ENCODE peak calls at places on chromosomes 4 and X, in nine cellular contexts. O is suprapubic skin, H is sigmoid colon, G is HepG2, M is K562, E is ovary, F is SK-N-SH, D is transverse colon, Z is tibial nerve. Y is an unnamed sample. For H3K36me3, the result is how much of the 10 kb centered on the place peaks cover.

GRCh38 chrX:39633293-39633692 is 464.5 kb downstream of the BCOR start:
- DNase-seq in O (no peak), H (no peak), G (no peak), M (no peak), E (no peak), F (peak), D (no peak), Z (no peak), Y (no peak)

GRCh38 chr4:108109997-108110416 is 58.7 kb downstream of the LEF1 start:
- DNase-seq in O (no peak), H (no peak), G (no peak), M (no peak), E (no peak), F (no peak), D (no peak), Z (no peak), Y (no peak)

GRCh38 chrX:17470136-17470535 is 95.1 kb downstream of the NHS start:
- DNase-seq in O (no peak), H (no peak), G (no peak), M (no peak), E (no peak), F (no peak), D (no peak), Z (no peak), Y (no peak)

GRCh38 chr4:150931005-150931404 is 84.1 kb downstream of the LRBA start:
- DNase-seq in O (no peak), H (no peak), G (no peak), M (no peak), E (no peak), F (no peak), D (no peak), Z (no peak), Y (no peak)

GRCh38 chr4:151359576-151359975 is 34.2 kb upstream of the SH3D19 start:
- DNase-seq in O (no peak), H (no peak), G (no peak), M (no peak), E (no peak), F (peak), D (peak), Z (no peak), Y (no peak)

GRCh38 chrX:73561791-73562190 is 1.2 kb upstream of the CHIC1 start:
- DNase-seq in O (no peak), H (no peak), G (no peak), M (no peak), E (no peak), F (no peak), D (no peak), Z (no peak), Y (no peak)

GRCh38 chr4:24988776-24989175 is 42.0 kb downstream of the LGI2 start:
- DNase-seq in O (no peak), H (no peak), G (peak), M (peak), E (no peak), F (no peak), D (no peak), Z (no peak), Y (no peak)

GRCh38 chr4:108036252-108036651 is 46.6 kb downstream of the HADH start:
- DNase-seq in O (no peak), H (no peak), G (no peak), M (no peak), E (no peak), F (no peak), D (peak), Z (no peak), Y (no peak)

GRCh38 chrX:110310896-110311295 is 7.0 kb downstream of the AMMECR1 start:
- DNase-seq in O (no peak), H (no peak), G (no peak), M (peak), E (no peak), F (no peak), D (no peak), Z (no peak), Y (no peak)

GRCh38 chr4:157992038-157992706 is 180.7 kb downstream of the GASK1B start:
- DNase-seq in O (no peak), H (no peak), G (peak), M (peak), E (peak), F (peak), D (no peak), Z (no peak), Y (no peak)

GRCh38 chr4:158670975-158671664 is 567 bp downstream of the C4orf46 start:
- DNase-seq in O (no peak), H (peak), G (peak), M (peak), E (peak), F (peak), D (peak), Z (peak), Y (peak)

GRCh38 chr4:16496501-16496900 is 270.2 kb upstream of the TAPT1 start:
- DNase-seq in O (no peak), H (no peak), G (no peak), M (no peak), E (no peak), F (no peak), D (no peak), Z (no peak), Y (no peak)

GRCh38 chrX:106898462-106898861 is 4.7 kb downstream of the RIPPLY1 start:
- DNase-seq in O (no peak), H (no peak), G (peak), M (peak), E (no peak), F (peak), D (no peak), Z (no peak), Y (no peak)

GRCh38 chrX:129825746-129826505 is 17.8 kb downstream of the ZDHHC9 start:
- DNase-seq in O (no peak), H (no peak), G (peak), M (no peak), E (no peak), F (no peak), D (peak), Z (no peak), Y (no peak)

GRCh38 chr4:152460488-152460887 is 75.4 kb downstream of the FBXW7 start:
- DNase-seq in O (no peak), H (no peak), G (peak), M (no peak), E (no peak), F (no peak), D (no peak), Z (no peak), Y (no peak)

GRCh38 chr4:183838987-183839712 is 66.0 kb upstream of the STOX2 start:
- DNase-seq in O (no peak), H (no peak), G (no peak), M (no peak), E (no peak), F (peak), D (no peak), Z (no peak), Y (no peak)

GRCh38 chr4:111031180-111031579 is 408.3 kb upstream of the PITX2 start:
- DNase-seq in O (no peak), H (no peak), G (no peak), M (no peak), E (no peak), F (no peak), D (no peak), Z (no peak), Y (no peak)

GRCh38 chrX:86002076-86002896 is 45.1 kb downstream of the CHM start:
- DNase-seq in O (no peak), H (no peak), G (peak), M (peak), E (no peak), F (no peak), D (peak), Z (no peak), Y (peak)

GRCh38 chr4:136441629-136442282 is 1090.5 kb downstream of the PCDH18 start:
- DNase-seq in O (no peak), H (no peak), G (no peak), M (no peak), E (no peak), F (no peak), D (no peak), Z (no peak), Y (no peak)

GRCh38 chrX:132883358-132883908 is 75.0 kb downstream of the HS6ST2 start:
- DNase-seq in O (no peak), H (no peak), G (no peak), M (no peak), E (no peak), F (no peak), D (no peak), Z (no peak), Y (no peak)

GRCh38 chrX:132876509-132876837 is 82.0 kb downstream of the HS6ST2 start:
- DNase-seq in O (no peak), H (no peak), G (no peak), M (no peak), E (no peak), F (no peak), D (no peak), Z (no peak), Y (no peak)

GRCh38 chrX:132876933-132877332 is 81.5 kb downstream of the HS6ST2 start:
- DNase-seq in O (no peak), H (no peak), G (no peak), M (no peak), E (no peak), F (no peak), D (no peak), Z (no peak), Y (no peak)

GRCh38 chrX:132875705-132876508 is 82.5 kb downstream of the HS6ST2 start:
- DNase-seq in O (no peak), H (no peak), G (no peak), M (no peak), E (no peak), F (no peak), D (no peak), Z (no peak), Y (no peak)

DNA sequence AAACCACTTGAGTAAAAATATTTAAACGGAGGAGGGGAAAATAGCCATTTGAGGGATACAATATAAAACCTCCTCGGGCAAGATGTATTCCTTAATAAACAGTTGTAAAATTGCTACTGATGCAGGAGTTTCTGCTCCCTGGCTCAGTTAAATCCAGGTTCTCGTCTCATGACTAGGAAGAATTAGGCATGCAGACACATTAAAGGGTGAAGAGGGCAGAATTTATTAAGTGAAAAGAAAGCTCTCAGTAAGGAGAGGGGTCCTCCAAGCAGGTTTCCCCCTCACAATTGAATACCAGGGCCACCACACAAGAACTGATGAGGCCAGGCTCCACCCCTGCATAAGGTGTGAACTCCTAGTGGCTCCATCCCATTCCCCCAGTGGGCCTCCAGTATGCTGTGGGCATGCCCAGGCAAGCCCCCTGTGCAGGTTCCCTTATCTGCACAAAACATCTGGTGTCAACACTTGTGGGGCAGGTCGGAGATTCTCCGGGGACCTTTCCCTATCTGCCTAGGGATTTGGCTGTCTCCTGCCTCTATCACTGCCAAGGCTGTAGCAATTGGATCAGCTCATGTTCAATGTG is 80.4 kb downstream of the HS6ST2 start:
- DNase-seq in O (no peak), H (no peak), G (no peak), M (no peak), E (no peak), F (no peak), D (no peak), Z (no peak), Y (no peak)
- TF ChIP-seq EP300 in O (no peak), H (no peak), G (no peak), M (no peak), E (no peak), F (no peak), D (no peak), Z (no peak), Y (no peak)

DNA sequence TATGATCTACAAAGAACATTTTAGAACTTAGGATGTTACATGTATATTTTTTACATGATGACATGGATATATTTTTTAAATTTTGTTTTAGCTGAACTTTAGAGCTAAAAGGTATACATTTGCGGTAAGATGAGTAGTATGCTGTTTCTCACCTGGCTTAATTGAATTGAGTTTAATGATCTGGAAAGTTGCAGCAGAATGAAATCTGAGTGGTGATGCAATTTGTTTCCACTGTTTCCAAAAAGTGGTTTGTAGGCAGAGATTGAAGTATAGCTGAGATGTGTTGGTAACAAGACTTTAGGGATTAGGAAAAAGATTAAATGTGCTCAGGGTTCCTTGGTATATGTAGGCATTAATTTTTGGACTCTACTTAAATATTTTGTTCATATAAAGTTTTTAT is 68.1 kb downstream of the HPF1 start:
- DNase-seq in O (no peak), H (no peak), G (no peak), M (no peak), E (no peak), F (no peak), D (no peak), Z (no peak), Y (no peak)
- H3K36me3 ChIP-seq in O (under half), H (under half), G (under half), M (half or more), E (under half), F (half or more), D (under half), Z (under half), Y (under half)

DNA sequence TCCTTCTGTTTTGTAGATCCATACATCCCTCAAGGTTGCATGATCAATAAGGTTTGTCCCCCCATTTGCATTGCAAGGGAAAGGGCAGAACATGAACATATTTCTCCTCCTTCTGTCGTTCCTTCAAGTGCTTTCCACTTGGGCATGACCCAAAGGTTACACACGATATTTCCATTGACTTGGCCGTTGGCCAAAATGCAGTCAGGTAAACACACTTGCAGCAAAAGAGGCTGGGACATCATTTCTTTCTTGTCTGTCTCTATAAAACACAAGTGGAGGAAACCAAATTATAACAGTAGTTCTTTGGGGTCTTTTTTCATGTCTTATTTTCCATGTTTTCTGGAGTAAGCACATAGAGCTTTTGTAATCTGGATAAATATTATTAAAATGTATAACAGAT is 156.1 kb downstream of the FRAS1 start:
- DNase-seq in O (no peak), H (no peak), G (no peak), M (no peak), E (no peak), F (no peak), D (peak), Z (no peak), Y (peak)
- TF ChIP-seq EP300 in O (no peak), H (no peak), G (no peak), M (no peak), E (no peak), F (no peak), D (no peak), Z (no peak), Y (no peak)

GRCh38 chr4:138538743-138539142 is 296.6 kb upstream of the SLC7A11 start:
- DNase-seq in O (no peak), H (no peak), G (no peak), M (no peak), E (no peak), F (no peak), D (no peak), Z (no peak), Y (no peak)

GRCh38 chr4:138542191-138542771 is 300.1 kb upstream of the SLC7A11 start:
- DNase-seq in O (no peak), H (no peak), G (no peak), M (no peak), E (no peak), F (no peak), D (no peak), Z (no peak), Y (no peak)

GRCh38 chr4:138535316-138535715 is 293.2 kb upstream of the SLC7A11 start:
- DNase-seq in O (no peak), H (no peak), G (no peak), M (no peak), E (no peak), F (no peak), D (no peak), Z (no peak), Y (no peak)

GRCh38 chr4:138540056-138540800 is 298.1 kb upstream of the SLC7A11 start:
- DNase-seq in O (no peak), H (no peak), G (no peak), M (no peak), E (no peak), F (no peak), D (no peak), Z (no peak), Y (no peak)

GRCh38 chr4:138537739-138538138 is 295.6 kb upstream of the SLC7A11 start:
- DNase-seq in O (no peak), H (no peak), G (no peak), M (no peak), E (no peak), F (no peak), D (no peak), Z (no peak), Y (no peak)
- H3K36me3 ChIP-seq in O (under half), H (under half), G (under half), M (under half), E (under half), F (under half), D (under half), Z (under half), Y (under half)

GRCh38 chrX:25277574-25277973 is 261.8 kb upstream of the ARX start:
- DNase-seq in O (no peak), H (no peak), G (no peak), M (no peak), E (no peak), F (no peak), D (no peak), Z (no peak), Y (no peak)

GRCh38 chrX:25278341-25278740 is 262.6 kb upstream of the ARX start:
- DNase-seq in O (no peak), H (no peak), G (no peak), M (no peak), E (no peak), F (no peak), D (no peak), Z (no peak), Y (no peak)

GRCh38 chrX:25275159-25275558 is 259.4 kb upstream of the ARX start:
- DNase-seq in O (no peak), H (no peak), G (no peak), M (no peak), E (no peak), F (no peak), D (no peak), Z (no peak), Y (no peak)
- TF ChIP-seq EP300 in O (no peak), H (no peak), G (no peak), M (no peak), E (no peak), F (no peak), D (no peak), Z (no peak), Y (no peak)

DNA sequence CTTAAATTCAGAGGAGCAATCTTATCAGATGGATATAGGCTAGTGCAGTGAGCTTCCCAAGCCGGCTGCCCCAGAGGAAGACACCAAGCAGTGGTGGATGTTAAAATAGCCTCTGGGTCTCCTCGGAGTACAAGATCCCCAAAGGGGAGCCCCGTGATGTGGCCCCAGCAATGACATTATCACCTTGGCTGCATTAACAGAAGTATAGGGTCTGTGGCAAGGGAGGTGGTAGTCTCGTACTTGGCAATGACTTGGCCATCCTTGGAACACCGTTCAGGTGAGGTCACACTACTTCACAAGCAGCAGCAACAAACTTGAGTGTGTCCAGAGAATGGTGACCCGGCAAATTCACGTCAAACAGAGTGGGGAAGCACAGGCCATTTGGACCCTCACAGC is 67.8 kb downstream of the PSAPL1 start:
- DNase-seq in O (no peak), H (peak), G (no peak), M (no peak), E (no peak), F (no peak), D (no peak), Z (no peak), Y (no peak)
- H3K36me3 ChIP-seq in O (under half), H (under half), G (under half), M (under half), E (under half), F (under half), D (under half), Z (under half), Y (under half)

GRCh38 chrX:138996268-138996667 is 284.8 kb upstream of the FGF13 start:
- DNase-seq in O (no peak), H (no peak), G (no peak), M (no peak), E (no peak), F (no peak), D (no peak), Z (no peak), Y (no peak)
- TF ChIP-seq EP300 in O (no peak), H (no peak), G (no peak), M (no peak), E (no peak), F (no peak), D (no peak), Z (no peak), Y (no peak)

DNA sequence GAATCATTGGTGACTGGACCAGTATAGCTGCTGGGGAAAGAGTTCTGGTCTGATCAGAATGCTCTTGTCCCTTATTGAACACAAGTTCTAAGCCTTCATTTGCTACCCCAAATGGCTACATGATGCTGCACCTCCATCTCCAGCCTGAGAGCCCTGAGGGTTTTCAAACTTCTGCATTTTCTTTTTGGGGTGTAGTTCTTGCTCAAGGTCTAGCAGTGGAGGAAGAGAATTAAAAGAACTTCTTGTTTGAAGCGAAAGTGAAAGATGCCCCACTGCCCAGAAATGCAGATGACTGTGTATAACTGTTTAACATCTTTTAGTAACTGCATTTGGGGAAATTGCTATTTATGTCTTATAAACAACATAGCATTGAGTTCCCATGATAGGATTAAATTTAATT is 38.5 kb downstream of the LAMTOR3 start:
- DNase-seq in O (no peak), H (no peak), G (no peak), M (no peak), E (no peak), F (no peak), D (no peak), Z (no peak), Y (no peak)
- H3K36me3 ChIP-seq in O (under half), H (under half), G (under half), M (under half), E (under half), F (under half), D (under half), Z (under half), Y (under half)

GRCh38 chr4:2286904-2287593 is 25.1 kb upstream of the MXD4 start:
- DNase-seq in O (peak), H (peak), G (no peak), M (no peak), E (no peak), F (no peak), D (no peak), Z (peak), Y (no peak)
- TF ChIP-seq EP300 in O (no peak), H (no peak), G (no peak), M (no peak), E (no peak), F (no peak), D (no peak), Z (no peak), Y (no peak)